ENCODE peak calls at places on chromosome 2, in ten cellular contexts. One of them, this sample, is unnamed.

GRCh38 chr2:1553671-1554295 is 140.5 kb downstream of the TPO start:
- DNase-seq in brain microvascular endothelial cell: peak
- DNase-seq in heart left ventricle: no peak
- DNase-seq in left ventricle myocardium inferior: no peak
- DNase-seq in HL-60: no peak
- DNase-seq in ovary: no peak
- DNase-seq in cardiac muscle cell: no peak
- DNase-seq in RWPE2: no peak
- DNase-seq in H9: no peak
- DNase-seq in tibial artery: no peak
- DNase-seq in this sample: peak

GRCh38 chr2:113700186-113700841 is 56.1 kb downstream of the SLC35F5 start:
- DNase-seq in left ventricle myocardium inferior: peak
- DNase-seq in H9: peak
- DNase-seq in RWPE2: no peak
- DNase-seq in brain microvascular endothelial cell: no peak
- DNase-seq in heart left ventricle: peak
- DNase-seq in HL-60: peak
- DNase-seq in cardiac muscle cell: peak
- DNase-seq in tibial artery: no peak
- DNase-seq in ovary: no peak
- DNase-seq in this sample: no peak

GRCh38 chr2:239905306-239905705 is 119.8 kb downstream of the NDUFA10 start:
- DNase-seq in left ventricle myocardium inferior: no peak
- DNase-seq in RWPE2: no peak
- DNase-seq in heart left ventricle: peak
- DNase-seq in cardiac muscle cell: no peak
- DNase-seq in H9: peak
- DNase-seq in brain microvascular endothelial cell: no peak
- DNase-seq in HL-60: no peak
- DNase-seq in ovary: no peak
- DNase-seq in tibial artery: peak
- DNase-seq in this sample: no peak

GRCh38 chr2:187642498-187642897 is 88.3 kb upstream of the TFPI start:
- DNase-seq in heart left ventricle: no peak
- DNase-seq in HL-60: no peak
- DNase-seq in cardiac muscle cell: no peak
- DNase-seq in left ventricle myocardium inferior: no peak
- DNase-seq in RWPE2: no peak
- DNase-seq in brain microvascular endothelial cell: no peak
- DNase-seq in H9: no peak
- DNase-seq in tibial artery: no peak
- DNase-seq in ovary: no peak
- DNase-seq in this sample: no peak

GRCh38 chr2:172333626-172334330 is 93.6 kb upstream of the ITGA6 start:
- DNase-seq in left ventricle myocardium inferior: no peak
- DNase-seq in H9: no peak
- DNase-seq in cardiac muscle cell: no peak
- DNase-seq in HL-60: no peak
- DNase-seq in brain microvascular endothelial cell: no peak
- DNase-seq in RWPE2: no peak
- DNase-seq in heart left ventricle: no peak
- DNase-seq in ovary: no peak
- DNase-seq in tibial artery: no peak
- DNase-seq in this sample: no peak

GRCh38 chr2:55418072-55418471 is 1.6 kb downstream of the CCDC88A start:
- DNase-seq in HL-60: no peak
- DNase-seq in cardiac muscle cell: no peak
- DNase-seq in RWPE2: no peak
- DNase-seq in brain microvascular endothelial cell: no peak
- DNase-seq in tibial artery: no peak
- DNase-seq in left ventricle myocardium inferior: no peak
- DNase-seq in heart left ventricle: no peak
- DNase-seq in ovary: no peak
- DNase-seq in H9: no peak
- DNase-seq in this sample: no peak

GRCh38 chr2:241867776-241868420 is 1.6 kb upstream of the RTP5 start:
- DNase-seq in tibial artery: no peak
- DNase-seq in ovary: no peak
- DNase-seq in left ventricle myocardium inferior: peak
- DNase-seq in cardiac muscle cell: no peak
- DNase-seq in brain microvascular endothelial cell: no peak
- DNase-seq in H9: no peak
- DNase-seq in RWPE2: no peak
- DNase-seq in HL-60: no peak
- DNase-seq in heart left ventricle: peak
- DNase-seq in this sample: no peak

GRCh38 chr2:212364106-212364505 is 174.5 kb downstream of the ERBB4 start:
- DNase-seq in heart left ventricle: no peak
- DNase-seq in brain microvascular endothelial cell: no peak
- DNase-seq in RWPE2: no peak
- DNase-seq in cardiac muscle cell: no peak
- DNase-seq in ovary: no peak
- DNase-seq in HL-60: no peak
- DNase-seq in left ventricle myocardium inferior: no peak
- DNase-seq in tibial artery: no peak
- DNase-seq in H9: no peak
- DNase-seq in this sample: no peak

GRCh38 chr2:96167407-96168013 is 22.3 kb upstream of the DUSP2 start:
- DNase-seq in tibial artery: no peak
- DNase-seq in H9: no peak
- DNase-seq in HL-60: no peak
- DNase-seq in heart left ventricle: no peak
- DNase-seq in left ventricle myocardium inferior: no peak
- DNase-seq in ovary: no peak
- DNase-seq in RWPE2: no peak
- DNase-seq in cardiac muscle cell: no peak
- DNase-seq in brain microvascular endothelial cell: no peak
- DNase-seq in this sample: no peak

GRCh38 chr2:96161785-96162367 is 16.6 kb upstream of the DUSP2 start:
- DNase-seq in H9: no peak
- DNase-seq in ovary: no peak
- DNase-seq in RWPE2: no peak
- DNase-seq in tibial artery: no peak
- DNase-seq in heart left ventricle: no peak
- DNase-seq in left ventricle myocardium inferior: no peak
- DNase-seq in brain microvascular endothelial cell: no peak
- DNase-seq in HL-60: no peak
- DNase-seq in cardiac muscle cell: no peak
- DNase-seq in this sample: no peak

GRCh38 chr2:96163415-96163767 is 18.2 kb upstream of the DUSP2 start:
- DNase-seq in ovary: no peak
- DNase-seq in left ventricle myocardium inferior: no peak
- DNase-seq in heart left ventricle: no peak
- DNase-seq in tibial artery: no peak
- DNase-seq in cardiac muscle cell: no peak
- DNase-seq in RWPE2: peak
- DNase-seq in H9: no peak
- DNase-seq in HL-60: no peak
- DNase-seq in brain microvascular endothelial cell: no peak
- DNase-seq in this sample: no peak

GRCh38 chr2:96163768-96164429 is 18.7 kb upstream of the DUSP2 start:
- DNase-seq in brain microvascular endothelial cell: no peak
- DNase-seq in RWPE2: peak
- DNase-seq in H9: no peak
- DNase-seq in left ventricle myocardium inferior: no peak
- DNase-seq in HL-60: no peak
- DNase-seq in tibial artery: no peak
- DNase-seq in cardiac muscle cell: no peak
- DNase-seq in ovary: no peak
- DNase-seq in heart left ventricle: no peak
- DNase-seq in this sample: no peak

DNA sequence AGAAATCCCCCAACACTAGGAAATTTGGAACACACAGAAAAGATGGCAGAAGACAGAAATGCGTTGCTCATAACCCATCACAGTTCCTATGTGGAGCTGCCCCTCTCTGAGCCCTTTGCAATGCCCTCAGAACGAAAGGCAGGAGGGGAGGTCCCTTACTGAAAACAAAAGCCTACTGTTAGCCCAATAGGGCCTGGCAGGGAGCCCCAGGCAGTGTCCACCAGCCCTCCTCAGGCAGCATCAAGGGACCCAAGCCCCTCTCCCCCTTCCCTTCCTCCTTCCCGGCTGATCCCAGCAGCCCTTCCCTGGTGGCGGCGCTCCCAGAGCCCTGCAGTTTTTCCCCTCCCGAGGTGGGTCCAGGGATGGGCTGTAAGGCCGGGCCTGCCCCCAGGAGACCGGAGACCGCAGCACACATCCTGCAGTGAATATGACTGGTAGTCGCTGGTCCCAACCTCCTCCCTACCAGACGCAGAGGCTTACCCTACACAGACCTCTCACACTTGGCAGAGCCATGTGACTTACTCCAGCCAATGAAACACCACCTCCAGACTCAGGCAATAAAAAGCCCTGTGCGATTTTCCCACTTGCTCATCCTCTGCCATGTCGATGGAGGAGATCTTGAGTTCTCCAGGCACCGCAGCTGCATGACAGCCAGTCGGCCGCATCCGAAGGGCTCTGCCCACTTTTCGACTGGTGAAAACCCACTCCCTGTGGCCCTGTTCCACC is 19.4 kb upstream of the DUSP2 start:
- DNase-seq in H9: peak
- DNase-seq in tibial artery: no peak
- DNase-seq in heart left ventricle: no peak
- DNase-seq in left ventricle myocardium inferior: no peak
- DNase-seq in RWPE2: no peak
- DNase-seq in cardiac muscle cell: no peak
- DNase-seq in ovary: no peak
- DNase-seq in brain microvascular endothelial cell: no peak
- DNase-seq in HL-60: no peak
- DNase-seq in this sample: no peak
- H3K27ac ChIP-seq in H9: no peak
- H3K27ac ChIP-seq in tibial artery: no peak
- H3K27ac ChIP-seq in heart left ventricle: no peak
- H3K27ac ChIP-seq in left ventricle myocardium inferior: no peak
- H3K27ac ChIP-seq in RWPE2: no peak
- H3K27ac ChIP-seq in cardiac muscle cell: no peak
- H3K27ac ChIP-seq in ovary: no peak
- H3K27ac ChIP-seq in brain microvascular endothelial cell: no peak
- H3K27ac ChIP-seq in HL-60: no peak
- H3K27ac ChIP-seq in this sample: no peak

GRCh38 chr2:214489181-214489580 is 78.3 kb downstream of the VWC2L start:
- DNase-seq in cardiac muscle cell: no peak
- DNase-seq in H9: no peak
- DNase-seq in RWPE2: no peak
- DNase-seq in HL-60: no peak
- DNase-seq in ovary: no peak
- DNase-seq in left ventricle myocardium inferior: no peak
- DNase-seq in heart left ventricle: no peak
- DNase-seq in tibial artery: no peak
- DNase-seq in brain microvascular endothelial cell: no peak
- DNase-seq in this sample: no peak
- TF ChIP-seq CTCF in cardiac muscle cell: no peak
- TF ChIP-seq CTCF in H9: peak
- TF ChIP-seq CTCF in RWPE2: peak
- TF ChIP-seq CTCF in HL-60: no peak
- TF ChIP-seq CTCF in ovary: no peak
- TF ChIP-seq CTCF in left ventricle myocardium inferior: no peak
- TF ChIP-seq CTCF in heart left ventricle: no peak
- TF ChIP-seq CTCF in tibial artery: no peak
- TF ChIP-seq CTCF in brain microvascular endothelial cell: peak
- TF ChIP-seq CTCF in this sample: no peak

DNA sequence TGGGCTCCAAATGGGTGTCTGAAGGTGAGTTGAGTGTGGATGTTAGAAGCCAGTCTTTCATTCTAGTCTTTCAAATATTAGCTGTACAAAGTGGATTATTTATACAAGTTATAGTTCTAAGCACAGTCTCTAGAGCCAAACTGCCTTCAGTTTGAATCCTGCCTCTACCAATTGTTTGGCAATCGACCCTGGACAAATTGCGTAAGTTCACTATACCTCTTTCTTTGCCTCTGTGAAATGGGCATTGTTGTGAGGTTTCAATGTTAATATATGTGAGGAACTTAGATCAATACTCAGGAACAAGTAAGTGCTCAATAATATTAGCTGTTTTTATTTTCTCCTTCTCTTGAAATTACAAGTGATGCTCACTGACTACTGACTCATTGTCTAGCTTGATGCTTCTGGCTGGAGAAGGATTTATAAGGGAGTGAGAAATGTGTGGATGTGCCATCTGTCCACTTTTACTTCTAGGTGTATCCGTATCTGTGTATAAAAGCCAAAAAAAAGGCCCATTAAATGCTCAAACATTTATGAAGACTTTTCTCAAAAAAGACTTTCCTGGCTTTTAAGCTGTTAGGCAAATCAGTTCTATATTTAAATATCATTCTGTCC is 48.1 kb upstream of the RAPH1 start:
- DNase-seq in tibial artery: no peak
- DNase-seq in brain microvascular endothelial cell: no peak
- DNase-seq in H9: no peak
- DNase-seq in HL-60: no peak
- DNase-seq in RWPE2: no peak
- DNase-seq in cardiac muscle cell: no peak
- DNase-seq in left ventricle myocardium inferior: no peak
- DNase-seq in heart left ventricle: no peak
- DNase-seq in ovary: no peak
- DNase-seq in this sample: no peak
- H3K27ac ChIP-seq in tibial artery: peak
- H3K27ac ChIP-seq in brain microvascular endothelial cell: no peak
- H3K27ac ChIP-seq in H9: no peak
- H3K27ac ChIP-seq in HL-60: no peak
- H3K27ac ChIP-seq in RWPE2: peak
- H3K27ac ChIP-seq in cardiac muscle cell: no peak
- H3K27ac ChIP-seq in left ventricle myocardium inferior: peak
- H3K27ac ChIP-seq in heart left ventricle: no peak
- H3K27ac ChIP-seq in ovary: no peak
- H3K27ac ChIP-seq in this sample: no peak

GRCh38 chr2:231613655-231614558 is 21.2 kb downstream of the TEX44 start:
- DNase-seq in HL-60: peak
- DNase-seq in tibial artery: peak
- DNase-seq in ovary: peak
- DNase-seq in RWPE2: no peak
- DNase-seq in brain microvascular endothelial cell: peak
- DNase-seq in left ventricle myocardium inferior: peak
- DNase-seq in cardiac muscle cell: peak
- DNase-seq in H9: peak
- DNase-seq in heart left ventricle: peak
- DNase-seq in this sample: peak

GRCh38 chr2:231614559-231615057 is 21.9 kb downstream of the TEX44 start:
- DNase-seq in cardiac muscle cell: no peak
- DNase-seq in H9: no peak
- DNase-seq in RWPE2: no peak
- DNase-seq in heart left ventricle: no peak
- DNase-seq in tibial artery: no peak
- DNase-seq in ovary: peak
- DNase-seq in left ventricle myocardium inferior: peak
- DNase-seq in HL-60: peak
- DNase-seq in brain microvascular endothelial cell: no peak
- DNase-seq in this sample: no peak

GRCh38 chr2:231613054-231613654 is 20.5 kb downstream of the TEX44 start:
- DNase-seq in ovary: peak
- DNase-seq in HL-60: no peak
- DNase-seq in left ventricle myocardium inferior: peak
- DNase-seq in tibial artery: peak
- DNase-seq in brain microvascular endothelial cell: no peak
- DNase-seq in heart left ventricle: no peak
- DNase-seq in RWPE2: no peak
- DNase-seq in cardiac muscle cell: no peak
- DNase-seq in H9: no peak
- DNase-seq in this sample: no peak

GRCh38 chr2:231612199-231613053 is 19.8 kb downstream of the TEX44 start:
- DNase-seq in ovary: peak
- DNase-seq in HL-60: peak
- DNase-seq in H9: peak
- DNase-seq in tibial artery: peak
- DNase-seq in heart left ventricle: peak
- DNase-seq in cardiac muscle cell: peak
- DNase-seq in RWPE2: peak
- DNase-seq in left ventricle myocardium inferior: peak
- DNase-seq in brain microvascular endothelial cell: peak
- DNase-seq in this sample: peak

GRCh38 chr2:231611273-231612198 is 18.9 kb downstream of the TEX44 start:
- DNase-seq in tibial artery: peak
- DNase-seq in HL-60: peak
- DNase-seq in H9: peak
- DNase-seq in cardiac muscle cell: peak
- DNase-seq in left ventricle myocardium inferior: no peak
- DNase-seq in ovary: peak
- DNase-seq in heart left ventricle: no peak
- DNase-seq in brain microvascular endothelial cell: no peak
- DNase-seq in RWPE2: peak
- DNase-seq in this sample: peak
- TF ChIP-seq CTCF in tibial artery: peak
- TF ChIP-seq CTCF in HL-60: no peak
- TF ChIP-seq CTCF in H9: peak
- TF ChIP-seq CTCF in cardiac muscle cell: peak
- TF ChIP-seq CTCF in left ventricle myocardium inferior: peak
- TF ChIP-seq CTCF in ovary: no peak
- TF ChIP-seq CTCF in heart left ventricle: peak
- TF ChIP-seq CTCF in brain microvascular endothelial cell: peak
- TF ChIP-seq CTCF in RWPE2: no peak
- TF ChIP-seq CTCF in this sample: no peak